ENCODE peak calls at places on chromosomes 1 and 21, in seven cellular contexts. Y is activated T-cell treated with anti-CD3 and anti-CD28 coated beads for 24 hours; K is stimulated activated CD4-positive, alpha-beta T cell treated with anti-CD3 and anti-CD28 coated beads, Interleukin-1b, Interleukin-23, amount 100 ng/mL, for 24 hours; G is CD8-positive, alpha-beta T cell; A is effector CD4-positive, alpha-beta T cell; J is effector CD8-positive, alpha-beta T cell; R is left ventricle myocardium superior. P is an unnamed sample.

GRCh38 chr1:109268431-109269211 is 14.3 kb downstream of the PSRC1 start:
- DNase-seq in Y (no peak), K (no peak), G (no peak), A (no peak), J (no peak), R (peak), P (no peak)

GRCh38 chr1:111924786-111925185 is 64.7 kb downstream of the KCND3 start:
- DNase-seq in Y (no peak), K (no peak), G (no peak), A (no peak), J (no peak), R (no peak), P (no peak)

GRCh38 chr1:39453603-39454002 is 37.8 kb upstream of the BMP8A start:
- DNase-seq in Y (no peak), K (no peak), G (no peak), A (no peak), J (no peak), R (peak), P (no peak)

GRCh38 chr1:5637171-5637570 is 355.1 kb downstream of the NPHP4 start:
- DNase-seq in Y (no peak), K (no peak), G (peak), A (no peak), J (no peak), R (no peak), P (no peak)

GRCh38 chr1:119968068-119968492 is 71.8 kb upstream of the ADAM30 start:
- DNase-seq in Y (peak), K (peak), G (peak), A (peak), J (peak), R (peak), P (peak)

GRCh38 chr1:167454929-167455785 is 63.2 kb downstream of the CD247 start:
- DNase-seq in Y (peak), K (peak), G (peak), A (peak), J (peak), R (peak), P (peak)

GRCh38 chr1:102595106-102595505 is 513.2 kb downstream of the COL11A1 start:
- DNase-seq in Y (no peak), K (no peak), G (no peak), A (no peak), J (no peak), R (no peak), P (no peak)

GRCh38 chr1:201020647-201021332 is 2.7 kb downstream of the KIF21B start:
- DNase-seq in Y (no peak), K (no peak), G (peak), A (no peak), J (no peak), R (no peak), P (no peak)

GRCh38 chr1:204484948-204485347 is 9.7 kb downstream of the PIK3C2B start:
- DNase-seq in Y (no peak), K (no peak), G (no peak), A (no peak), J (no peak), R (no peak), P (no peak)

GRCh38 chr1:12029720-12030339 is 10.5 kb downstream of the MIIP start:
- DNase-seq in Y (no peak), K (no peak), G (no peak), A (no peak), J (no peak), R (no peak), P (no peak)

GRCh38 chr1:244325056-244325764 is 126.5 kb downstream of the ADSS2 start:
- DNase-seq in Y (no peak), K (no peak), G (peak), A (no peak), J (no peak), R (no peak), P (no peak)

GRCh38 chr1:107534632-107535031 is 393.8 kb downstream of the NTNG1 start:
- DNase-seq in Y (no peak), K (no peak), G (no peak), A (no peak), J (no peak), R (no peak), P (no peak)

GRCh38 chr1:24910751-24911650 is 19.1 kb downstream of the RUNX3 start:
- DNase-seq in Y (peak), K (no peak), G (peak), A (peak), J (peak), R (no peak), P (peak)

GRCh38 chr1:59427155-59427554 is 130.3 kb downstream of the FGGY start:
- DNase-seq in Y (no peak), K (no peak), G (no peak), A (no peak), J (no peak), R (no peak), P (no peak)

GRCh38 chr1:234858722-234859121 is 248.7 kb upstream of the IRF2BP2 start:
- DNase-seq in Y (no peak), K (no peak), G (no peak), A (no peak), J (no peak), R (no peak), P (no peak)

GRCh38 chr21:14284439-14284838 is 68.5 kb downstream of the RBM11 start:
- DNase-seq in Y (no peak), K (no peak), G (no peak), A (no peak), J (no peak), R (no peak), P (no peak)

GRCh38 chr1:147171399-147172167 is 687 bp downstream of the PRKAB2 start:
- DNase-seq in Y (no peak), K (no peak), G (no peak), A (no peak), J (no peak), R (no peak), P (no peak)

GRCh38 chr1:10651377-10651776 is 145.1 kb downstream of the CASZ1 start:
- DNase-seq in Y (no peak), K (no peak), G (no peak), A (no peak), J (no peak), R (no peak), P (no peak)

GRCh38 chr1:1063945-1064831 is 9.9 kb downstream of the RNF223 start:
- DNase-seq in Y (peak), K (peak), G (peak), A (peak), J (peak), R (peak), P (peak)

GRCh38 chr21:42724226-42724920 is 71.0 kb downstream of the PDE9A start:
- DNase-seq in Y (no peak), K (no peak), G (no peak), A (no peak), J (no peak), R (no peak), P (no peak)

GRCh38 chr1:186330758-186331157 is 44.3 kb downstream of the TPR start:
- DNase-seq in Y (no peak), K (no peak), G (no peak), A (no peak), J (no peak), R (no peak), P (no peak)

GRCh38 chr1:32666866-32667566 is 16.0 kb downstream of the RBBP4 start:
- DNase-seq in Y (no peak), K (no peak), G (no peak), A (no peak), J (no peak), R (no peak), P (no peak)

GRCh38 chr1:29786195-29786594 is 549.9 kb downstream of the PTPRU start:
- DNase-seq in Y (no peak), K (no peak), G (no peak), A (no peak), J (no peak), R (no peak), P (no peak)

GRCh38 chr1:175884369-175884768 is 141.0 kb upstream of the TNR start:
- DNase-seq in Y (no peak), K (no peak), G (no peak), A (no peak), J (no peak), R (no peak), P (no peak)

GRCh38 chr1:183093821-183094287 is 70.6 kb downstream of the LAMC1 start:
- DNase-seq in Y (no peak), K (no peak), G (no peak), A (no peak), J (no peak), R (no peak), P (no peak)

GRCh38 chr1:180923887-180924286 is 11.2 kb downstream of the KIAA1614 start:
- DNase-seq in Y (no peak), K (no peak), G (no peak), A (no peak), J (no peak), R (no peak), P (no peak)

GRCh38 chr1:67018574-67018973 is 35.4 kb downstream of the SLC35D1 start:
- DNase-seq in Y (no peak), K (no peak), G (no peak), A (no peak), J (no peak), R (no peak), P (no peak)

GRCh38 chr1:59092126-59092525 is 204.8 kb upstream of the FGGY start:
- DNase-seq in Y (no peak), K (no peak), G (no peak), A (no peak), J (no peak), R (no peak), P (no peak)

GRCh38 chr1:91507330-91507729 is 6.7 kb downstream of the CDC7 start:
- DNase-seq in Y (no peak), K (no peak), G (no peak), A (no peak), J (no peak), R (no peak), P (no peak)

GRCh38 chr1:166063701-166064100 is 103.1 kb downstream of the FAM78B start:
- DNase-seq in Y (no peak), K (no peak), G (no peak), A (no peak), J (no peak), R (no peak), P (no peak)

GRCh38 chr1:220462756-220463155 is 65.2 kb upstream of the MARK1 start:
- DNase-seq in Y (no peak), K (no peak), G (no peak), A (no peak), J (no peak), R (no peak), P (no peak)

GRCh38 chr1:175885247-175885646 is 141.9 kb upstream of the TNR start:
- DNase-seq in Y (no peak), K (no peak), G (no peak), A (no peak), J (no peak), R (no peak), P (no peak)

GRCh38 chr1:208233546-208233945 is 10.6 kb downstream of the PLXNA2 start:
- DNase-seq in Y (no peak), K (no peak), G (no peak), A (no peak), J (no peak), R (no peak), P (no peak)

GRCh38 chr1:170063109-170063826 is 11.2 kb downstream of the KIFAP3 start:
- DNase-seq in Y (no peak), K (no peak), G (no peak), A (no peak), J (no peak), R (no peak), P (no peak)

GRCh38 chr1:197268012-197268411 is at the start of gene CRB1:
- DNase-seq in Y (no peak), K (no peak), G (no peak), A (no peak), J (no peak), R (no peak), P (no peak)

GRCh38 chr1:2530501-2531361 is 668 bp upstream of the HES5 start:
- DNase-seq in Y (no peak), K (no peak), G (no peak), A (no peak), J (no peak), R (peak), P (no peak)

GRCh38 chr1:11559211-11559970 is 80.4 kb downstream of the DISP3 start:
- DNase-seq in Y (no peak), K (no peak), G (no peak), A (no peak), J (no peak), R (no peak), P (no peak)

GRCh38 chr1:53981220-53981619 is 35.1 kb downstream of the LRRC42 start:
- DNase-seq in Y (no peak), K (no peak), G (no peak), A (no peak), J (no peak), R (no peak), P (no peak)

P was measured in effector memory CD4-positive, alpha-beta T cell.